ENCODE peak calls at places on chromosomes 2 and 18, in five cellular contexts. One of them, this sample, is unnamed.

GRCh38 chr2:102313025-102313424 is 1.7 kb downstream of the IL1RL1 start:
- DNase-seq in PC-9: no peak
- DNase-seq in cardiac fibroblast: peak
- DNase-seq in progenitor cell of endocrine pancreas: no peak
- DNase-seq in PC-3: peak
- DNase-seq in this sample: no peak

GRCh38 chr2:9781252-9781651 is 62.0 kb upstream of the TAF1B start:
- DNase-seq in PC-9: no peak
- DNase-seq in PC-3: no peak
- DNase-seq in cardiac fibroblast: no peak
- DNase-seq in progenitor cell of endocrine pancreas: no peak
- DNase-seq in this sample: no peak

GRCh38 chr2:159742846-159743245 is 30.5 kb downstream of the MARCHF7 start:
- DNase-seq in PC-3: no peak
- DNase-seq in progenitor cell of endocrine pancreas: no peak
- DNase-seq in PC-9: no peak
- DNase-seq in cardiac fibroblast: no peak
- DNase-seq in this sample: no peak

GRCh38 chr2:18412980-18413793 is 147.3 kb downstream of the RDH14 start:
- DNase-seq in PC-9: no peak
- DNase-seq in PC-3: peak
- DNase-seq in progenitor cell of endocrine pancreas: no peak
- DNase-seq in cardiac fibroblast: peak
- DNase-seq in this sample: no peak

GRCh38 chr2:16461672-16462071 is 204.0 kb downstream of the CYRIA start:
- DNase-seq in PC-3: no peak
- DNase-seq in cardiac fibroblast: no peak
- DNase-seq in PC-9: no peak
- DNase-seq in progenitor cell of endocrine pancreas: no peak
- DNase-seq in this sample: no peak

GRCh38 chr2:157004789-157005188 is 252.7 kb upstream of the GALNT5 start:
- DNase-seq in PC-3: no peak
- DNase-seq in cardiac fibroblast: no peak
- DNase-seq in progenitor cell of endocrine pancreas: no peak
- DNase-seq in PC-9: no peak
- DNase-seq in this sample: no peak

GRCh38 chr2:147156970-147157369 is 687.9 kb upstream of the ACVR2A start:
- DNase-seq in PC-3: no peak
- DNase-seq in cardiac fibroblast: no peak
- DNase-seq in progenitor cell of endocrine pancreas: no peak
- DNase-seq in PC-9: no peak
- DNase-seq in this sample: no peak

GRCh38 chr2:172009823-172010222 is 10.1 kb downstream of the METAP1D start:
- DNase-seq in cardiac fibroblast: no peak
- DNase-seq in PC-3: no peak
- DNase-seq in PC-9: no peak
- DNase-seq in progenitor cell of endocrine pancreas: no peak
- DNase-seq in this sample: no peak

GRCh38 chr2:160584972-160585494 is 91.4 kb upstream of the RBMS1 start:
- DNase-seq in PC-3: no peak
- DNase-seq in PC-9: no peak
- DNase-seq in progenitor cell of endocrine pancreas: no peak
- DNase-seq in cardiac fibroblast: no peak
- DNase-seq in this sample: no peak

GRCh38 chr2:149489452-149489851 is 98.1 kb downstream of the MMADHC start:
- DNase-seq in cardiac fibroblast: no peak
- DNase-seq in PC-9: no peak
- DNase-seq in progenitor cell of endocrine pancreas: no peak
- DNase-seq in PC-3: no peak
- DNase-seq in this sample: no peak

GRCh38 chr18:13653746-13654455 is 72.5 kb downstream of the FAM210A start:
- DNase-seq in progenitor cell of endocrine pancreas: no peak
- DNase-seq in PC-3: no peak
- DNase-seq in PC-9: no peak
- DNase-seq in cardiac fibroblast: no peak
- DNase-seq in this sample: no peak

GRCh38 chr2:109470121-109470921 is 143.4 kb downstream of the SEPTIN10 start:
- DNase-seq in PC-3: peak
- DNase-seq in cardiac fibroblast: peak
- DNase-seq in progenitor cell of endocrine pancreas: no peak
- DNase-seq in PC-9: peak
- DNase-seq in this sample: peak

GRCh38 chr2:227657204-227657845 is 9.3 kb upstream of the SCYGR5 start:
- DNase-seq in PC-3: no peak
- DNase-seq in PC-9: no peak
- DNase-seq in progenitor cell of endocrine pancreas: no peak
- DNase-seq in cardiac fibroblast: peak
- DNase-seq in this sample: no peak

GRCh38 chr2:172986040-172986439 is 89.6 kb upstream of the MAP3K20 start:
- DNase-seq in PC-3: peak
- DNase-seq in progenitor cell of endocrine pancreas: no peak
- DNase-seq in PC-9: no peak
- DNase-seq in cardiac fibroblast: no peak
- DNase-seq in this sample: no peak

GRCh38 chr2:3483986-3484960 is 35.1 kb downstream of the ADI1 start:
- DNase-seq in PC-9: no peak
- DNase-seq in PC-3: no peak
- DNase-seq in progenitor cell of endocrine pancreas: no peak
- DNase-seq in cardiac fibroblast: no peak
- DNase-seq in this sample: no peak

GRCh38 chr2:226310081-226310625 is 489.5 kb downstream of the IRS1 start:
- DNase-seq in PC-3: no peak
- DNase-seq in PC-9: no peak
- DNase-seq in cardiac fibroblast: no peak
- DNase-seq in progenitor cell of endocrine pancreas: no peak
- DNase-seq in this sample: no peak

GRCh38 chr2:235421618-235422017 is 72.2 kb upstream of the AGAP1 start:
- DNase-seq in PC-9: peak
- DNase-seq in cardiac fibroblast: no peak
- DNase-seq in progenitor cell of endocrine pancreas: no peak
- DNase-seq in PC-3: no peak
- DNase-seq in this sample: no peak

GRCh38 chr2:234032301-234032856 is 18.1 kb upstream of the SPP2 start:
- DNase-seq in PC-3: peak
- DNase-seq in PC-9: no peak
- DNase-seq in cardiac fibroblast: peak
- DNase-seq in progenitor cell of endocrine pancreas: no peak
- DNase-seq in this sample: no peak

GRCh38 chr2:86143307-86143706 is 37.3 kb downstream of the PTCD3 start:
- DNase-seq in cardiac fibroblast: no peak
- DNase-seq in progenitor cell of endocrine pancreas: no peak
- DNase-seq in PC-9: no peak
- DNase-seq in PC-3: no peak
- DNase-seq in this sample: no peak

GRCh38 chr2:116879646-116880045 is 934.8 kb upstream of the DDX18 start:
- DNase-seq in cardiac fibroblast: no peak
- DNase-seq in PC-3: no peak
- DNase-seq in progenitor cell of endocrine pancreas: no peak
- DNase-seq in PC-9: no peak
- DNase-seq in this sample: no peak

GRCh38 chr18:26710460-26711096 is 154.9 kb downstream of the AQP4 start:
- DNase-seq in PC-9: no peak
- DNase-seq in progenitor cell of endocrine pancreas: no peak
- DNase-seq in PC-3: no peak
- DNase-seq in cardiac fibroblast: no peak
- DNase-seq in this sample: no peak

GRCh38 chr2:222545821-222546540 is 109.9 kb downstream of the FARSB start:
- DNase-seq in cardiac fibroblast: no peak
- DNase-seq in progenitor cell of endocrine pancreas: no peak
- DNase-seq in PC-9: no peak
- DNase-seq in PC-3: no peak
- DNase-seq in this sample: no peak

GRCh38 chr2:146615778-146616177 is 1229.1 kb upstream of the ACVR2A start:
- DNase-seq in cardiac fibroblast: no peak
- DNase-seq in PC-9: no peak
- DNase-seq in PC-3: no peak
- DNase-seq in progenitor cell of endocrine pancreas: no peak
- DNase-seq in this sample: no peak

GRCh38 chr2:37847792-37848191 is 77.3 kb upstream of the RMDN2 start:
- DNase-seq in progenitor cell of endocrine pancreas: no peak
- DNase-seq in PC-3: no peak
- DNase-seq in cardiac fibroblast: no peak
- DNase-seq in PC-9: no peak
- DNase-seq in this sample: no peak

GRCh38 chr2:152335851-152336102 is 803 bp downstream of the FMNL2 start:
- DNase-seq in progenitor cell of endocrine pancreas: no peak
- DNase-seq in PC-3: no peak
- DNase-seq in cardiac fibroblast: no peak
- DNase-seq in PC-9: no peak
- DNase-seq in this sample: no peak

GRCh38 chr2:101150306-101151140 is 659 bp downstream of the TBC1D8 start:
- DNase-seq in progenitor cell of endocrine pancreas: peak
- DNase-seq in PC-3: peak
- DNase-seq in cardiac fibroblast: peak
- DNase-seq in PC-9: peak
- DNase-seq in this sample: peak

GRCh38 chr2:75751824-75752468 is 41.2 kb upstream of the GCFC2 start:
- DNase-seq in cardiac fibroblast: no peak
- DNase-seq in PC-9: no peak
- DNase-seq in PC-3: no peak
- DNase-seq in progenitor cell of endocrine pancreas: no peak
- DNase-seq in this sample: no peak

GRCh38 chr2:192749606-192750200 is 555.0 kb upstream of the TMEFF2 start:
- DNase-seq in progenitor cell of endocrine pancreas: no peak
- DNase-seq in PC-9: no peak
- DNase-seq in cardiac fibroblast: peak
- DNase-seq in PC-3: peak
- DNase-seq in this sample: no peak

GRCh38 chr2:174815524-174815923 is 51.3 kb upstream of the CHRNA1 start:
- DNase-seq in progenitor cell of endocrine pancreas: no peak
- DNase-seq in PC-9: no peak
- DNase-seq in cardiac fibroblast: no peak
- DNase-seq in PC-3: no peak
- DNase-seq in this sample: no peak

GRCh38 chr2:238265605-238266004 is 22.8 kb downstream of the PER2 start:
- DNase-seq in cardiac fibroblast: no peak
- DNase-seq in progenitor cell of endocrine pancreas: no peak
- DNase-seq in PC-9: no peak
- DNase-seq in PC-3: no peak
- DNase-seq in this sample: no peak

GRCh38 chr18:34224423-34225217 is at the start of gene NOL4:
- DNase-seq in PC-9: no peak
- DNase-seq in cardiac fibroblast: peak
- DNase-seq in PC-3: peak
- DNase-seq in progenitor cell of endocrine pancreas: peak
- DNase-seq in this sample: peak
- TF ChIP-seq CTCF in PC-9: no peak
- TF ChIP-seq CTCF in cardiac fibroblast: no peak
- TF ChIP-seq CTCF in PC-3: peak
- TF ChIP-seq CTCF in progenitor cell of endocrine pancreas: peak
- TF ChIP-seq CTCF in this sample: no peak

DNA sequence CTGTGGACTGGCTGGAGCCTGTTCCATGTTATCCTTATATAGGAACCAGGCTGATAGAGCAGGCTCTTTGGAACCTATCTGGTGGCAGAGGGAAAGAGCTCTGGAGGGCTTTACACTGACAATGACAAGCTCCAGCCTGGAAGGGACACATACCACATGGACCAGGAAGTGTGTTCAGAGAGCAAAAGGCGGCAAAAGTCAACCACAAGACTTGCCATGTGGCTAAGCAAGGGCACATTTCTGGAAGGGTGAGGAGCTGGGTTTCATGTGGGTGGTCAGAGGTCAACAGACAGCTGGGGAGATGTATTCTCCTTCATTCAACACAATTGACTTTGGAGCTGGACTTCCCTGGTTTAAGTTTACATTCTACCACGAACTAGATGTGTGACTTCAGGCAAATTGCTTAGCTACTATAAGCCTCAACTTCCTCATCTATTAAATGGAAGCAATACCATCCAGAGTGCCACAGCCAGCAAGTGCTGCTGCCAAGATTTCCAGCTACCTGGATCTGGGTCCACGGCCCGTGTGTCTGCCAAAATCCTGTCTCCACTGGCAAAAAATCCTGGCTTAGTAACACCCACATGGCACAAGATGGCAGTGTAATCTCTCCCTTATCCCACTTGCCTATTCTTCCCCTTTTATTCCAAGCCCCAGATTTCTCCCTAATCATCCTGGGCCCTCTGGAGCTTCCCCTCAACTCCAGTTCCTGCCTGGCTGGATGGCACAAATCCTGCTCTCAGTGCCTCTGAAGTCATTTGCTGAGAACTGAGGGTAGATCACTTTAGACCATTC is 325.3 kb downstream of the DYSF start:
- DNase-seq in PC-9: no peak
- DNase-seq in PC-3: peak
- DNase-seq in cardiac fibroblast: no peak
- DNase-seq in progenitor cell of endocrine pancreas: no peak
- DNase-seq in this sample: no peak
- TF ChIP-seq CTCF in PC-9: peak
- TF ChIP-seq CTCF in PC-3: peak
- TF ChIP-seq CTCF in cardiac fibroblast: no peak
- TF ChIP-seq CTCF in progenitor cell of endocrine pancreas: no peak
- TF ChIP-seq CTCF in this sample: no peak

DNA sequence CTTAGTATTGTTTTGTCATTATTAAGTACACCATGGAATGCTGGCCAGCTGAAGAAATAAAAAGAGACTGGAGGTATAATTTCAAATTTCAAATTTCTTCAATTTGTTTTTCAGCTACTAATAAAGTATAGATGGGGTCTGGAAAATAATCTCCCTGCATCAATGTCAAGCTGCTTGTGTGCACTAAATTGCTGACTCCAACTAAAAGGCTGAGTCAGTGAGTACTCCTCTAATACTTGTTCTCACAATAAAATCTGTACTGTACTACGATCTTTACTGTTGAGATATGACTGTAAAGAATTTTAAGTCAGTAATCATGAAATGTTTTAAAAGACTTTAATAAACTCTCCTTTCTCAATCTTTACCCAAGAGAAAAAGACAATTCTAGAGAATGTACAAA is 131.9 kb downstream of the SATB2 start:
- DNase-seq in cardiac fibroblast: no peak
- DNase-seq in progenitor cell of endocrine pancreas: no peak
- DNase-seq in PC-9: no peak
- DNase-seq in PC-3: no peak
- DNase-seq in this sample: no peak
- TF ChIP-seq CTCF in cardiac fibroblast: no peak
- TF ChIP-seq CTCF in progenitor cell of endocrine pancreas: no peak
- TF ChIP-seq CTCF in PC-9: no peak
- TF ChIP-seq CTCF in PC-3: no peak
- TF ChIP-seq CTCF in this sample: no peak

DNA sequence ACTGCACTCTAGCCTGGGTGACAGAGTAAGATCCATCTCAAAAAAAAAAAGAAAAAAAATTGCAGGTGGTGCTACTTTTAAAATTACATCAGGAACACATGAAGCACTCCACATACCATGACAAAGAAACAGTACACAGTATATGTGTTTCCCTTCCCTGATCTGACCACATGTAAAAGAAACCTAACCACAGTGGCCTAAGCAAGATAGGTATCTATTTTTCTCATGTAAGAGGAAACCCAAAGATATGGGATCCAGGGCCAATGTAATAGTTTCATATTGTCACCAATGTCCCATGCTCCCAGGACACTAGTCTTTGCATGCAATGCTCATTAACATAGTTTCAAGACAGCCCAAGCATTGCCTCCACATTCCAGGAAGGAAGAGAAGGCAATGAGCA is 99.9 kb downstream of the DYM start:
- DNase-seq in PC-3: no peak
- DNase-seq in progenitor cell of endocrine pancreas: no peak
- DNase-seq in cardiac fibroblast: no peak
- DNase-seq in PC-9: no peak
- DNase-seq in this sample: no peak
- TF ChIP-seq CTCF in PC-3: no peak
- TF ChIP-seq CTCF in progenitor cell of endocrine pancreas: no peak
- TF ChIP-seq CTCF in cardiac fibroblast: no peak
- TF ChIP-seq CTCF in PC-9: no peak
- TF ChIP-seq CTCF in this sample: no peak

This sample was measured in Calu3.